ENCODE peak calls at places on chromosome 3, in seven cellular contexts. V is H9, Z is IMR-90, B is mesendoderm, G is neuronal stem cell, F is trophoblast cell, A is H1. O is an unnamed sample.

GRCh38 chr3:161851941-161852566 is 355.4 kb downstream of the OTOL1 start:
- DNase-seq in V (peak), Z (peak), B (peak), G (peak), F (peak), A (peak), O (peak)

GRCh38 chr3:195224156-195224979 is 46.6 kb downstream of the XXYLT1 start:
- DNase-seq in V (no peak), Z (no peak), B (no peak), G (no peak), F (no peak), A (no peak), O (no peak)

GRCh38 chr3:187808466-187809291 is 63.4 kb upstream of the BCL6 start:
- DNase-seq in V (no peak), Z (no peak), B (no peak), G (no peak), F (no peak), A (no peak), O (no peak)

GRCh38 chr3:49019941-49020334 is 1.6 kb upstream of the DALRD3 start:
- DNase-seq in V (no peak), Z (no peak), B (no peak), G (no peak), F (peak), A (no peak), O (peak)

GRCh38 chr3:71962561-71963240 is 177.8 kb upstream of the PROK2 start:
- DNase-seq in V (no peak), Z (peak), B (peak), G (no peak), F (no peak), A (no peak), O (no peak)

GRCh38 chr3:175526609-175527280 is 667.6 kb downstream of the NAALADL2 start:
- DNase-seq in V (no peak), Z (peak), B (peak), G (no peak), F (no peak), A (no peak), O (peak)

GRCh38 chr3:54733079-54733478 is 194.8 kb downstream of the LRTM1 start:
- DNase-seq in V (no peak), Z (no peak), B (no peak), G (no peak), F (no peak), A (no peak), O (no peak)

GRCh38 chr3:18618723-18619122 is 193.6 kb upstream of the SATB1 start:
- DNase-seq in V (no peak), Z (no peak), B (no peak), G (no peak), F (no peak), A (no peak), O (no peak)

GRCh38 chr3:22759636-22760310 is 443.4 kb upstream of the UBE2E2 start:
- DNase-seq in V (no peak), Z (no peak), B (peak), G (no peak), F (peak), A (no peak), O (no peak)

GRCh38 chr3:175260145-175260794 is 401.1 kb downstream of the NAALADL2 start:
- DNase-seq in V (no peak), Z (peak), B (no peak), G (no peak), F (no peak), A (no peak), O (peak)

GRCh38 chr3:123511084-123511483 is 62.2 kb upstream of the ADCY5 start:
- DNase-seq in V (no peak), Z (no peak), B (no peak), G (no peak), F (no peak), A (no peak), O (no peak)

GRCh38 chr3:186053954-186054353 is 54.9 kb downstream of the ETV5 start:
- DNase-seq in V (no peak), Z (peak), B (peak), G (no peak), F (no peak), A (no peak), O (peak)

GRCh38 chr3:189148090-189148507 is 23.7 kb upstream of the TPRG1 start:
- DNase-seq in V (peak), Z (peak), B (peak), G (peak), F (peak), A (peak), O (peak)

GRCh38 chr3:151282921-151283320 is 4.6 kb upstream of the P2RY14 start:
- DNase-seq in V (no peak), Z (peak), B (peak), G (peak), F (no peak), A (no peak), O (peak)

GRCh38 chr3:16692486-16693378 is 87.5 kb upstream of the DAZL start:
- DNase-seq in V (no peak), Z (no peak), B (no peak), G (no peak), F (no peak), A (no peak), O (no peak)

GRCh38 chr3:195160257-195160898 is 110.6 kb downstream of the XXYLT1 start:
- DNase-seq in V (no peak), Z (peak), B (peak), G (no peak), F (no peak), A (no peak), O (peak)

GRCh38 chr3:123605789-123606234 is 21.0 kb upstream of the HACD2 start:
- DNase-seq in V (peak), Z (no peak), B (peak), G (no peak), F (peak), A (no peak), O (peak)

GRCh38 chr3:123154346-123154985 is 47.3 kb upstream of the SEC22A start:
- DNase-seq in V (peak), Z (no peak), B (no peak), G (no peak), F (no peak), A (no peak), O (no peak)

GRCh38 chr3:21745971-21746370 is 5.0 kb downstream of the ZNF385D start:
- DNase-seq in V (no peak), Z (peak), B (no peak), G (no peak), F (no peak), A (no peak), O (no peak)

GRCh38 chr3:143000525-143000924 is 845 bp upstream of the U2SURP start:
- DNase-seq in V (no peak), Z (peak), B (peak), G (no peak), F (peak), A (no peak), O (peak)

GRCh38 chr3:53725308-53725995 is 120.8 kb downstream of the CHDH start:
- DNase-seq in V (no peak), Z (no peak), B (no peak), G (no peak), F (no peak), A (no peak), O (no peak)

GRCh38 chr3:149352556-149352955 is 19.1 kb upstream of the TM4SF18 start:
- DNase-seq in V (peak), Z (peak), B (peak), G (peak), F (peak), A (peak), O (peak)

GRCh38 chr3:98906230-98906629 is 4.7 kb upstream of the DCBLD2 start:
- DNase-seq in V (no peak), Z (peak), B (no peak), G (no peak), F (no peak), A (no peak), O (peak)

GRCh38 chr3:147267431-147267830 is 138.9 kb downstream of the ZIC4 start:
- DNase-seq in V (no peak), Z (peak), B (no peak), G (no peak), F (no peak), A (no peak), O (no peak)

GRCh38 chr3:23159929-23160328 is 43.2 kb upstream of the UBE2E2 start:
- DNase-seq in V (no peak), Z (peak), B (no peak), G (no peak), F (no peak), A (no peak), O (peak)

GRCh38 chr3:12991861-12992281 is 81.4 kb downstream of the IQSEC1 start:
- DNase-seq in V (no peak), Z (no peak), B (no peak), G (no peak), F (no peak), A (no peak), O (no peak)

GRCh38 chr3:116059421-116060096 is 385.7 kb downstream of the LSAMP start:
- DNase-seq in V (peak), Z (peak), B (peak), G (no peak), F (no peak), A (peak), O (peak)

DNA sequence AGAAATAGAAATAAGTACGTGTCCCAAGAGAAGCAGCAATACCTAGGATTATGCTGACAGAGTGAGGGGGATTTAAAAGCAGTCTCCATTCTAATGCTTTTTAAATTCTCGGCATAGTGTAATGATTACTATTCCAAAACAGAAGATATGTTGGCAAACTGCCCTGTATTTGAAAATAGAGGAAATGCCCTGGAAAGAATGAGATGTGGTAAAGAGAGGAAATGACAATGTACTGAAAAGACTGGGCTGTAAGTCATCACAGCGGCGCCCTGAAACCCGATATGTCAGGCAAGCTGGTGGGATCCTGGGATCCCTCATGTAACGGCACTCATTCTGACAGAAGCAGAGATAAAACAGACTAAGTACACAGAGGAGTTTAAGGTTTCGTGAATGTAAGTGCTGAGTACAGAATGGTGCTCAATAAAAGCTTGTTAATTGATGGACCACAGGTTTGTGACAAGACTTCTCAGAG is 91.2 kb downstream of the NFKBIZ start:
- DNase-seq in V (peak), Z (peak), B (peak), G (peak), F (no peak), A (no peak), O (peak)
- H3K27ac ChIP-seq in V (no peak), Z (peak), B (no peak), G (no peak), F (no peak), A (no peak), O (peak)

DNA sequence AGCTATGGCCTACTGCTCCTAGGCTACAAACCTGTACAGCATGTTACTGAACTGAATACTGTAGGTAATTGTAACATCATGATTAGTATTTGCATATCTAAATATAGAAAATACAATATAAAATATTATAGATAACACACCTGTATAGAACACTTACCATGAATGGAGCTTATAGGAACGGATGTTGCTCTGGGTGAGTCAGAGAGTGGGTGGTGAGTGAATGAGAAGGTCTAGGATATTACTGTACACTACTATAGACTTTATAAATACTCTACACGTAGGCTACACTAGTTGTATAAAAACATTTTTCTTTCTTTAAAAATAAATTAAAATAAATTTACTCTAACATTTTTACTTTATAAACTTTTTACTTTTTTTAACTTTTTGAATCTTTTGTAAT is 224.0 kb upstream of the CBLB start:
- DNase-seq in V (no peak), Z (peak), B (no peak), G (no peak), F (no peak), A (no peak), O (no peak)
- H3K23ac ChIP-seq in V (no peak), Z (no peak), B (no peak), G (no peak), F (no peak), A (no peak), O (no peak)

GRCh38 chr3:192573240-192573639 is 154.1 kb downstream of the FGF12 start:
- DNase-seq in V (no peak), Z (no peak), B (no peak), G (no peak), F (no peak), A (no peak), O (no peak)
- H3K4me2 ChIP-seq in V (no peak), Z (no peak), B (no peak), G (no peak), F (no peak), A (no peak), O (no peak)

GRCh38 chr3:196641278-196642058 is 2.0 kb downstream of the NRROS start:
- DNase-seq in V (no peak), Z (no peak), B (no peak), G (no peak), F (peak), A (no peak), O (no peak)

GRCh38 chr3:196643761-196644160 is 4.3 kb downstream of the NRROS start:
- DNase-seq in V (no peak), Z (no peak), B (no peak), G (no peak), F (no peak), A (no peak), O (no peak)

GRCh38 chr3:196640501-196640968 is 1.0 kb downstream of the NRROS start:
- DNase-seq in V (no peak), Z (no peak), B (no peak), G (no peak), F (no peak), A (no peak), O (no peak)

GRCh38 chr3:196645091-196645490 is 5.6 kb downstream of the NRROS start:
- DNase-seq in V (no peak), Z (no peak), B (no peak), G (no peak), F (no peak), A (no peak), O (no peak)

GRCh38 chr3:196643201-196643749 is 3.8 kb downstream of the NRROS start:
- DNase-seq in V (no peak), Z (no peak), B (no peak), G (no peak), F (peak), A (no peak), O (no peak)
- H3K27ac ChIP-seq in V (no peak), Z (no peak), B (no peak), G (no peak), F (no peak), A (no peak), O (no peak)

GRCh38 chr3:146142757-146143156 is 18.2 kb downstream of the PLOD2 start:
- DNase-seq in V (no peak), Z (peak), B (peak), G (no peak), F (no peak), A (no peak), O (peak)
- H3K23ac ChIP-seq in V (no peak), Z (no peak), B (no peak), G (no peak), F (no peak), A (no peak), O (no peak)

DNA sequence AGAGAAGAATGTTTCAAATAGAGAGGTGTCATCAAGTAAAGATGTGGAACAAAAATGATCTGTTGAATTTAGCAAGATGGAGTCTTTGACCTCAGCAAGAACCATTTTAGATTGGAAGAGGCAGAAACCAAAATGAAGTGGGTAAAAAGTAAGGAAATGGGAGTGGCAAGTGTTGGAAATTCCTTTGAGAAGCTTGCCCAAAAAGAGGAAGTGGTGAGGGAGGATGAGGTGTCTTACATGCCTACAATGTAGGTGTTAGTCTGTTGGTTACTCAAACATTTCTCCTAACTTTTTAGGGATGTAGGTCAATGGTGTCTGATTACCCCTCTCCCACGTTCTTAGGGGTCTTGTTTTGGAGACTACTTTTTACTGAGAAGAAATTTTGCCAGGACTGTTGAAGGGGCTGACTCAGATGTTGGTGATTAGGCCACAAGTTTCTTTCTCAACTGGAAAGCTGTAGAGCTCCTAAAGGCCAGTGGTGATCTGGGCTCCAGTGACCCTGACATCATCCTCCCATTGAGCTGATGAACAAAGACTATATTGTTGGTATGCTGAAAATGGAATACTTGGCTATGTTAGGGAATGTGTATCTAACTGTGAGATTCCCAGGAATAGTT is 5.1 kb downstream of the PPP2R3A start:
- DNase-seq in V (no peak), Z (peak), B (peak), G (no peak), F (no peak), A (no peak), O (no peak)
- H3K4me2 ChIP-seq in V (no peak), Z (no peak), B (no peak), G (no peak), F (no peak), A (no peak), O (no peak)

DNA sequence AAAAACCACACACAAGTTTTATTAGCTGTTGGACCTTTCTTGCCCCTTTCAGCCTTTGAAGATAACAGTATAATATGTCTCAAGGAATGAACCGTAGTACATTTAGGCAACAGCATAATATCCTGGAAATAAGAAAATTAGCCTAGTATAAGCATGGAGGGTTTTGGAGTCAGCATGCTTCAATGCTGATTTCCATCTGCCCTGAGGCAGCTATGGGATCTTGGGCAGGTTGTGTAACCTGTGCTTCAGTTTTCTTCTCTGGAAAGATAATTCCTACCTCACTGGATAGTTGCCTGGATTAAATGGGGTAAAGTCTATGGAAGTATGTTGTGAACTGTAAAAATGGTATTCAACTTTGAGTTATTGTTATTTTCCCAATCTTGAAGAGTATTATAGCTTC is 1.6 kb downstream of the DHX30 start:
- DNase-seq in V (no peak), Z (no peak), B (peak), G (no peak), F (peak), A (no peak), O (no peak)
- H3K27ac ChIP-seq in V (no peak), Z (no peak), B (no peak), G (no peak), F (no peak), A (no peak), O (no peak)

GRCh38 chr3:6079518-6080179 is 781.3 kb upstream of the GRM7 start:
- DNase-seq in V (no peak), Z (no peak), B (no peak), G (no peak), F (no peak), A (no peak), O (no peak)

GRCh38 chr3:6074952-6075351 is 786.0 kb upstream of the GRM7 start:
- DNase-seq in V (no peak), Z (no peak), B (no peak), G (no peak), F (no peak), A (no peak), O (no peak)
- H3K23ac ChIP-seq in V (no peak), Z (no peak), B (no peak), G (no peak), F (no peak), A (no peak), O (no peak)

GRCh38 chr3:197800379-197800778 is 9.3 kb downstream of the LRCH3 start:
- DNase-seq in V (no peak), Z (peak), B (no peak), G (no peak), F (no peak), A (no peak), O (peak)

GRCh38 chr3:197802505-197803459 is 11.7 kb downstream of the LRCH3 start:
- DNase-seq in V (no peak), Z (no peak), B (peak), G (no peak), F (no peak), A (no peak), O (no peak)

GRCh38 chr3:197796087-197796486 is 5.0 kb downstream of the LRCH3 start:
- DNase-seq in V (no peak), Z (no peak), B (no peak), G (no peak), F (no peak), A (no peak), O (no peak)

GRCh38 chr3:197798863-197799262 is 7.8 kb downstream of the LRCH3 start:
- DNase-seq in V (no peak), Z (no peak), B (no peak), G (no peak), F (no peak), A (no peak), O (no peak)

GRCh38 chr3:197801801-197802504 is 10.9 kb downstream of the LRCH3 start:
- DNase-seq in V (no peak), Z (peak), B (peak), G (no peak), F (peak), A (no peak), O (peak)
- H3K4me2 ChIP-seq in V (no peak), Z (no peak), B (no peak), G (no peak), F (no peak), A (no peak), O (no peak)